ENCODE peak calls at places on chromosomes 7 and 10, in nine cellular contexts. I is CD4-positive, CD25-positive, alpha-beta regulatory T cell; Y is CD4-positive, alpha-beta T cell; X is activated naive CD8-positive, alpha-beta T cell treated with anti-CD3 and anti-CD28 coated beads, Interleukin-2, amount 10 ng/mL, durations not matched to agents 7 days and 5 days; E is HCT116; H is K562; R is activated CD8-positive, alpha-beta T cell treated with anti-CD3 and anti-CD28 coated beads for 36 hours; Z is heart left ventricle; U is activated CD4-positive, alpha-beta T cell treated with anti-CD3 and anti-CD28 coated beads for 36 hours. S is an unnamed sample.

GRCh38 chr7:2621061-2621828 is 10.5 kb upstream of the TTYH3 start:
- ATAC-seq in I (no peak), Y (no peak), X (no peak), E (no peak), H (peak; percentile 33), R (no peak), Z (peak; percentile 49), U (no peak), S (no peak)

GRCh38 chr7:2928613-2929311 is 84.7 kb upstream of the GNA12 start:
- ATAC-seq in I (no peak), Y (no peak), X (no peak), E (no peak), H (no peak), R (no peak), Z (no peak), U (no peak), S (no peak)

GRCh38 chr10:76150886-76151288 is 719.5 kb downstream of the LRMDA start:
- ATAC-seq in I (no peak), Y (no peak), X (no peak), E (no peak), H (no peak), R (no peak), Z (no peak), U (no peak), S (no peak)

GRCh38 chr7:32094516-32094915 is 24.3 kb upstream of the PDE1C start:
- ATAC-seq in I (no peak), Y (no peak), X (no peak), E (no peak), H (no peak), R (no peak), Z (no peak), U (no peak), S (no peak)

GRCh38 chr7:74290590-74290950 is 1.4 kb downstream of the CLIP2 start:
- ATAC-seq in I (no peak), Y (no peak), X (no peak), E (no peak), H (no peak), R (no peak), Z (no peak), U (no peak), S (no peak)

GRCh38 chr10:78752708-78753107 is 316.1 kb upstream of the ZMIZ1 start:
- ATAC-seq in I (no peak), Y (no peak), X (no peak), E (no peak), H (peak; percentile 29), R (no peak), Z (no peak), U (no peak), S (no peak)

GRCh38 chr7:131431289-131431688 is 103.6 kb downstream of the MKLN1 start:
- ATAC-seq in I (no peak), Y (no peak), X (no peak), E (no peak), H (no peak), R (no peak), Z (peak; percentile 88), U (no peak), S (no peak)

GRCh38 chr10:124448696-124449169 is 1.1 kb downstream of the NKX1-2 start:
- ATAC-seq in I (no peak), Y (no peak), X (no peak), E (no peak), H (no peak), R (no peak), Z (no peak), U (no peak), S (no peak)

GRCh38 chr7:43648725-43649406 is 66.0 kb downstream of the STK17A start:
- ATAC-seq in I (peak; percentile 23), Y (peak; percentile 55), X (peak; percentile 38), E (no peak), H (no peak), R (peak; percentile 20), Z (no peak), U (peak; percentile 24), S (peak; percentile 54)

GRCh38 chr7:101911011-101911799 is 93.8 kb downstream of the CUX1 start:
- ATAC-seq in I (no peak), Y (no peak), X (no peak), E (peak; percentile 40), H (peak; percentile 71), R (no peak), Z (no peak), U (no peak), S (no peak)

GRCh38 chr7:73342645-73343044 is 14.7 kb downstream of the FKBP6 start:
- ATAC-seq in I (no peak), Y (no peak), X (no peak), E (peak; percentile 87), H (peak; percentile 74), R (no peak), Z (peak; percentile 45), U (no peak), S (no peak)

GRCh38 chr10:119431034-119431767 is 111.3 kb downstream of the RGS10 start:
- ATAC-seq in I (no peak), Y (no peak), X (no peak), E (no peak), H (peak; percentile 95), R (no peak), Z (no peak), U (no peak), S (no peak)

GRCh38 chr7:43041105-43041504 is 71.3 kb upstream of the HECW1 start:
- ATAC-seq in I (no peak), Y (no peak), X (no peak), E (no peak), H (peak; percentile 51), R (no peak), Z (no peak), U (no peak), S (no peak)

GRCh38 chr10:122373713-122374112 is 795 bp upstream of the PLEKHA1 start:
- ATAC-seq in I (no peak), Y (no peak), X (no peak), E (no peak), H (no peak), R (no peak), Z (no peak), U (no peak), S (no peak)

GRCh38 chr7:2471396-2471795 is 4.8 kb downstream of the GRIFIN start:
- ATAC-seq in I (no peak), Y (no peak), X (no peak), E (no peak), H (peak; percentile 19), R (no peak), Z (peak; percentile 39), U (no peak), S (no peak)

GRCh38 chr10:129646921-129647320 is 179.9 kb downstream of the MGMT start:
- ATAC-seq in I (no peak), Y (no peak), X (no peak), E (no peak), H (no peak), R (no peak), Z (no peak), U (no peak), S (no peak)

GRCh38 chr10:16663472-16663871 is 141.8 kb upstream of the C1QL3 start:
- ATAC-seq in I (no peak), Y (no peak), X (no peak), E (no peak), H (no peak), R (no peak), Z (peak; percentile 73), U (no peak), S (no peak)

GRCh38 chr7:156465186-156465585 is 175.4 kb upstream of the RNF32 start:
- ATAC-seq in I (no peak), Y (no peak), X (no peak), E (no peak), H (no peak), R (no peak), Z (no peak), U (no peak), S (no peak)

GRCh38 chr7:66877577-66878300 is 43.3 kb upstream of the TMEM248 start:
- ATAC-seq in I (no peak), Y (no peak), X (no peak), E (no peak), H (no peak), R (peak; percentile 30), Z (no peak), U (no peak), S (peak; percentile 65)

GRCh38 chr7:159042639-159043101 is 102.0 kb downstream of the VIPR2 start:
- ATAC-seq in I (no peak), Y (no peak), X (no peak), E (no peak), H (no peak), R (no peak), Z (peak; percentile 47), U (no peak), S (no peak)

GRCh38 chr7:121020243-121020642 is 31.7 kb downstream of the CPED1 start:
- ATAC-seq in I (no peak), Y (no peak), X (no peak), E (no peak), H (no peak), R (no peak), Z (no peak), U (no peak), S (no peak)

GRCh38 chr7:5646846-5647245 is 134.6 kb downstream of the RNF216 start:
- ATAC-seq in I (no peak), Y (no peak), X (no peak), E (no peak), H (no peak), R (no peak), Z (no peak), U (no peak), S (no peak)

GRCh38 chr10:100148353-100149211 is 37.2 kb downstream of the ERLIN1 start:
- ATAC-seq in I (peak; percentile 51), Y (no peak), X (no peak), E (peak; percentile 44), H (peak; percentile 38), R (peak; percentile 95), Z (no peak), U (peak; percentile 97), S (peak; percentile 97)

GRCh38 chr10:99920901-99921300 is 88.8 kb downstream of the DNMBP start:
- ATAC-seq in I (no peak), Y (no peak), X (no peak), E (peak; percentile 10), H (no peak), R (no peak), Z (no peak), U (no peak), S (no peak)

GRCh38 chr7:40644454-40645188 is 509.8 kb downstream of the SUGCT start:
- ATAC-seq in I (no peak), Y (no peak), X (peak; percentile 92), E (no peak), H (no peak), R (peak; percentile 88), Z (no peak), U (peak; percentile 90), S (no peak)

GRCh38 chr10:116251602-116252395 is 21.2 kb downstream of the GFRA1 start:
- ATAC-seq in I (no peak), Y (no peak), X (no peak), E (no peak), H (no peak), R (no peak), Z (no peak), U (no peak), S (no peak)

GRCh38 chr7:82566752-82567151 is 123.2 kb upstream of the CACNA2D1 start:
- ATAC-seq in I (no peak), Y (no peak), X (no peak), E (no peak), H (no peak), R (no peak), Z (no peak), U (no peak), S (no peak)

GRCh38 chr7:114802628-114803027 is 119.3 kb upstream of the MDFIC start:
- ATAC-seq in I (no peak), Y (no peak), X (no peak), E (no peak), H (no peak), R (peak; percentile 77), Z (no peak), U (peak; percentile 74), S (peak; percentile 77)